ENCODE peak calls at places on chromosomes 13 and 19, in four cellular contexts. U is K562, Z is WTC11, S is H1. A is an unnamed sample.

GRCh38 chr13:113567681-113568080 is 16.9 kb upstream of the TFDP1 start:
- DNase-seq in Z (no peak), U (no peak), S (peak; percentile 28), A (no peak)

GRCh38 chr19:27909185-27909840 is 1303.6 kb downstream of the UQCRFS1 start:
- DNase-seq in Z (no peak), S (no peak), U (no peak), A (no peak)

GRCh38 chr13:96935971-96936370 is 58.3 kb downstream of the OXGR1 start:
- DNase-seq in Z (no peak), U (no peak), S (no peak), A (no peak)

GRCh38 chr13:111187879-111188643 is 73.0 kb downstream of the ARHGEF7 start:
- DNase-seq in S (no peak), Z (no peak), U (no peak), A (no peak)

GRCh38 chr19:49570997-49571676 is 9.2 kb downstream of the NOSIP start:
- DNase-seq in S (no peak), U (no peak), Z (no peak), A (no peak)

GRCh38 chr13:112967666-112968379 is 1.2 kb upstream of the MCF2L start:
- DNase-seq in U (no peak), Z (no peak), S (no peak), A (no peak)

GRCh38 chr19:1401138-1401888 is at the start of gene GAMT:
- DNase-seq in U (peak; percentile 89), S (no peak), Z (peak; percentile 51), A (peak; percentile 98)

GRCh38 chr19:40444181-40445005 is at the start of gene SERTAD3:
- DNase-seq in U (peak; percentile 95), Z (peak; percentile 97), S (peak; percentile 97), A (peak; percentile 96)

GRCh38 chr13:26923824-26924605 is 163.4 kb upstream of the GPR12 start:
- DNase-seq in S (no peak), U (no peak), Z (no peak), A (no peak)

DNA sequence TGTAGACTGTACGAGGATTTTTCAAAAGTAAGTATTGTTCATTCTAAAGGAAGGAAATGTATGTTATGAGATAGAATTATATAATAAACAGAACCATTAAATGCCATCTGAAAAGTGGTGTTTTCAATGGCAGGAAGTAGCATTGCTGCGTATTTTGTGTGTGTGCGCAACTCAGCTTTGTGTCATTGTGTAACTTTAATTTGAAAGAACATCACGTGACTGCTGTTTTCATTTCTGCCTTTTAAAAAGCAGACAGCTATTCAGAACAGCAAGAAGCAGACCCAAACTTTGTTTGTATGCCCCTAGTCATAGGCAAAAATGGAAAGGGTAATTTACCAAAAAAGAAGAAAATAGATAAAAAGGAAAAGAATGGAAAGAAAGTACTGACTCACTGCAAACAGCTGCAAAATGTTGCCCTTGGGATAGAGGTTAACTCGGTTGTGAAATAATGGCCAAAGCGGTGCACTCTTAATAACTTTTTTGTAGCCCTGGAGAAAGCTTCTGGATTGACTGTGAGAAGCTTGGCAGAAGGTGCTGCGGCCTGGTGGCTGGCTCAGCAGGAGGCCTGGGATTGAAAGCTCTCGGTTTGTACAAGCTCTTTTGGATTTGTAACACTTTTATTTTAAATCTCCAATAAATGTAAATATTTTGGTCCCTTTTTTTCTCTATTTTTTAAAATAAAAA is 97.3 kb downstream of the GGACT start:
- DNase-seq in S (no peak), U (no peak), Z (no peak), A (no peak)
- TF ChIP-seq TEAD4 in S (no peak), U (no peak), Z (no peak), A (no peak)

DNA sequence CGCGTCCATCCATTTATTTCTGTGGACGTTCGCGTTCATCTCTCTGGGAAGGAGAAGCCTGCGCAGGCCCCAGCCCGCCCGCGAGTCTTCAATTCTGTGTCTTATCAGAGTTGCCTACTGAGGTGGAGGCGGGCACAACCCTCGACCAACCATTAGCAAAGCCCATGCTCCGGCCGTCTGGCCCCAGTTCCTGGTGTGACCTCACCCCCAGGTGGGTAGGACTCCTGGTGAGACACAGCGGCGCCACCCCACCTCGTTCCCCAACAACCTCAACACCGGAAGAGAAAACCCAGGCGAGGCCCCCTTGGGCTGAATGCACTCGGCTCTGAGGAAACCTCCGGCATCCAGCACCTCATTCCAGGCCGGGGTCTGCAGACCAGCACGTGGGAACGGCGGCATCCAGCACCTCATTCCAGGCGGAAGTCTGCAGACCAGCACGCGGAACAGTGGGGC is 14.7 kb downstream of the ZNF787 start:
- DNase-seq in Z (no peak), S (no peak), U (no peak), A (no peak)
- TF ChIP-seq USF2 in Z (no peak), S (no peak), U (no peak), A (no peak)

GRCh38 chr13:92535222-92536006 is 691.2 kb upstream of the GPC6 start:
- DNase-seq in S (no peak), U (no peak), Z (no peak), A (no peak)

GRCh38 chr13:92538164-92538563 is 688.4 kb upstream of the GPC6 start:
- DNase-seq in Z (no peak), U (no peak), S (no peak), A (no peak)

GRCh38 chr13:92537485-92537884 is 689.1 kb upstream of the GPC6 start:
- DNase-seq in S (no peak), Z (no peak), U (no peak), A (no peak)
- TF ChIP-seq TEAD4 in S (no peak), Z (no peak), U (no peak), A (no peak)

DNA sequence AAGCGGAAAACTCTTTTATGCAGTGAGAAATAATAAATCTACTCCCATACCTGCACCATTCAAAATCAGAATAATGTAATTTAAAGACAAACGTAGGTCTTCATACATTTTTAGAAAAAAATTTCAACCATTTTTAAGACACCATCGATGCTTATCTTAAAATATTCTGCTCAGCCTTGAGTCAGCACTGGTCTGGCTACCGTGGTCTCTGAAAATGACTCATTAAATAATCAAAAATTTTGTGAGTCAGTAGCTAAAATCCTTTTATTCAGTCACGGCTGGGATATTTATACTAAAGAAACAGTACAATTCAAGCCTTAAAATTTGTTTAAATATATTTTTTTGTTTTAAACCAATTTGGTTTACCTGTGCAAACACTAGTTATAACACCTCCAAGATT is 2862.8 kb upstream of the PCDH20 start:
- DNase-seq in S (no peak), U (no peak), Z (no peak), A (no peak)
- TF ChIP-seq USF2 in S (no peak), U (no peak), Z (no peak), A (no peak)

GRCh38 chr19:18417250-18418033 is 1.8 kb upstream of the SSBP4 start:
- DNase-seq in U (peak; percentile 79), S (peak; percentile 85), Z (peak; percentile 85), A (peak; percentile 91)

GRCh38 chr19:18419195-18419698 is at the start of gene SSBP4:
- DNase-seq in U (peak; percentile 84), Z (peak; percentile 69), S (peak; percentile 87), A (peak; percentile 97)

GRCh38 chr19:18418034-18418724 is 1.0 kb upstream of the SSBP4 start:
- DNase-seq in S (no peak), U (no peak), Z (peak; percentile 11), A (no peak)

GRCh38 chr19:18419699-18420460 is 682 bp downstream of the SSBP4 start:
- DNase-seq in S (no peak), U (peak; percentile 54), Z (no peak), A (peak; percentile 79)

DNA sequence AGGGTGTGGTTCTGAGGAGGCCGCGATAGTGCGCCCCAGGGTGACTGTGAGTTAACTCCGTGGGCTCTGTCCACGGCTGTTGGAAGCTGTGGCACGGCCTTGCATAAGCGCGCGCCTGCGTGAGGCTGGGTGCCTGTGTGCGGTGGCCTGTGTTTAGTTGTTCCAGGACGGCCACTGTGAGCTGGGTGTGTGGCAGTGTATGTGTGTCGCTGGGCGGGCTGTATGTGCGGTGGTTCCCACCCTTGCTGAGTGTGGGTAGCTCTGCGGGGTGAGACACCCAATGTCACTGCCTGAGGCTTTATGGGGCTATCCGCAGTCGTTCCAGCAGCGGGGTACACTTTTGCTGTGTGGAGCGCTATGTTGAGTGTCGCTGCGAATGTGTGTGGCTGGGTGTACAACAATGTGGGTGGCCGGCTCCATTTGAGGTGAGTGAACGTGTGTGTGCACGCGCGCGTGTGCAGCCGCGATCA is 438 bp upstream of the SSBP4 start:
- DNase-seq in U (no peak), S (no peak), Z (no peak), A (no peak)
- TF ChIP-seq TEAD4 in U (no peak), S (no peak), Z (no peak), A (no peak)

GRCh38 chr19:56707821-56708220 is 36.3 kb upstream of the ZNF835 start:
- DNase-seq in U (no peak), S (no peak), Z (no peak), A (no peak)
- TF ChIP-seq USF2 in U (no peak), S (no peak), Z (no peak), A (no peak)

DNA sequence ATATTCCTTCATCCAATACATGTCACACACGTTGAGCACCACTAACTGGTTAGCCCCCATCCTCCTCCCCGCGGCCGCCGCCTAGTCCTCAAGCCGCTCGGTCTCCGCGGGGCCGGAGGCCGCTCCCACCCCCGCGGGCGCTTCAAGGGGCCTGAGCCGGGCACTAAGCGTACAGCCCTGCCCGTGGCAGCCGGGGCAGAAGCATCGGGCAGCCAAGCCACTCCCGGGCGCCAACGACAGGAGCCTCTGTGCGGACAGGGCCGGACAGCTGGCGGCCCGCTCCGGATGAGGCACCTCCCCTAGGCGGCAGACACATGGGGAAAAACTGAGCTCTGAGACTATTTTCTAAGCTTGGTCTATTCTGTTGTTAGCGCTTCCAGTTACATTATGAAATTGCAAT is 2.8 kb upstream of the ZNF543 start:
- DNase-seq in S (no peak), U (no peak), Z (peak; percentile 48), A (peak; percentile 36)
- TF ChIP-seq TEAD4 in S (no peak), U (no peak), Z (no peak), A (no peak)

GRCh38 chr13:66532146-66532545 is 698.0 kb downstream of the PCDH9 start:
- DNase-seq in S (no peak), U (no peak), Z (no peak), A (no peak)
- TF ChIP-seq USF2 in S (no peak), U (no peak), Z (no peak), A (no peak)

GRCh38 chr19:3187662-3188511 is 2.2 kb downstream of the NCLN start:
- DNase-seq in Z (no peak), S (no peak), U (no peak), A (no peak)

GRCh38 chr19:3185482-3186376 is at the start of gene NCLN:
- DNase-seq in U (peak; percentile 84), Z (peak; percentile 93), S (peak; percentile 95), A (peak; percentile 96)

GRCh38 chr19:3184847-3185481 is 766 bp upstream of the NCLN start:
- DNase-seq in Z (peak; percentile 56), S (no peak), U (peak; percentile 57), A (peak; percentile 78)

GRCh38 chr19:3186891-3187661 is 1.3 kb downstream of the NCLN start:
- DNase-seq in S (no peak), Z (no peak), U (peak; percentile 54), A (no peak)

DNA sequence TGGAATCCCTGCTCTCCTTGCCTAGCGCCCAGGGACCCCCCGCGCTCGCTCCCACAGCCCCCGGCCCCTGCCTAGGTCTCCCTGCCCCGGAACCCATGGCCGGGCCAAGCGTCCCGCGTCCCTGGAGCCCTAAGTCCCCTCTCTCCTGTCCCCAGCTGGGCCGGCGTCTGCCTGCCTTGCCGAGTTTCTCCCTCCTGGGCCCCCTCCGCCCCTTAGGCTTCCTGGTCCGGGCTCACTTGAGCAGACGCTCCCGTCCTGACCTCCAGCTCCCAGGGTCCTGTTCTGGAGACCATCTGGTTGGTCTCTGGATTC is 603 bp downstream of the NCLN start:
- DNase-seq in S (no peak), U (no peak), Z (no peak), A (peak; percentile 60)
- TF ChIP-seq TEAD4 in S (no peak), U (no peak), Z (no peak), A (no peak)

A was measured in SK-N-SH.